ENCODE peak calls at places on chromosomes 13 and 19, in six cellular contexts. O is body of pancreas, B is right lobe of liver, D is A549, P is heart right ventricle, S is colonic mucosa. C is an unnamed sample.

GRCh38 chr13:51336746-51337145 is 2.7 kb upstream of the SERPINE3 start:
- DNase-seq in O (peak; percentile 79), B (no peak), D (no peak), P (no peak), S (no peak), C (no peak)

GRCh38 chr13:51906581-51906980 is 44.8 kb downstream of the CCDC70 start:
- DNase-seq in O (peak; percentile 57), B (peak; percentile 86), D (no peak), P (peak; percentile 33), S (no peak), C (peak; percentile 4)

GRCh38 chr13:113545455-113545930 is 39.1 kb upstream of the TFDP1 start:
- DNase-seq in O (no peak), B (no peak), D (no peak), P (no peak), S (no peak), C (peak; percentile 29)

GRCh38 chr19:15297416-15298224 is 34.7 kb downstream of the BRD4 start:
- DNase-seq in O (peak; percentile 40), B (no peak), D (peak; percentile 85), P (no peak), S (peak; percentile 39), C (peak; percentile 87)

GRCh38 chr19:34432797-34433196 is 4.6 kb downstream of the UBA2 start:
- DNase-seq in O (no peak), B (no peak), D (peak; percentile 31), P (peak; percentile 35), S (no peak), C (no peak)

GRCh38 chr19:6894313-6894712 is 6.9 kb downstream of the ADGRE1 start:
- DNase-seq in O (no peak), B (no peak), D (no peak), P (no peak), S (no peak), C (no peak)

GRCh38 chr13:91247768-91248167 is 99.7 kb upstream of the MIR17HG start:
- DNase-seq in O (no peak), B (no peak), D (peak; percentile 1), P (no peak), S (no peak), C (peak; percentile 27)

GRCh38 chr13:87667686-87668085 is 3.5 kb upstream of the SLITRK5 start:
- DNase-seq in O (no peak), B (no peak), D (no peak), P (no peak), S (no peak), C (no peak)

GRCh38 chr19:1177322-1178114 is 3.5 kb upstream of the SBNO2 start:
- DNase-seq in O (no peak), B (no peak), D (peak; percentile 88), P (no peak), S (no peak), C (peak; percentile 93)

GRCh38 chr19:2775556-2776430 is 7.3 kb downstream of the SGTA start:
- DNase-seq in O (peak; percentile 40), B (peak; percentile 94), D (no peak), P (peak; percentile 54), S (peak; percentile 45), C (peak; percentile 50)

GRCh38 chr19:16915734-16916133 is 26.9 kb downstream of the F2RL3 start:
- DNase-seq in O (no peak), B (no peak), D (no peak), P (no peak), S (no peak), C (no peak)

GRCh38 chr19:40578442-40578908 is 1.8 kb downstream of the SHKBP1 start:
- DNase-seq in O (no peak), B (no peak), D (peak; percentile 88), P (no peak), S (no peak), C (peak; percentile 31)

GRCh38 chr19:15107056-15108010 is at the start of gene SYDE1:
- DNase-seq in O (peak; percentile 32), B (no peak), D (peak; percentile 33), P (peak; percentile 68), S (no peak), C (peak; percentile 68)

GRCh38 chr19:4622695-4623421 is 16.5 kb upstream of the TNFAIP8L1 start:
- DNase-seq in O (no peak), B (no peak), D (no peak), P (no peak), S (no peak), C (no peak)

GRCh38 chr19:23002690-23003422 is at the start of gene ZNF728:
- DNase-seq in O (peak; percentile 55), B (peak; percentile 43), D (no peak), P (peak; percentile 79), S (peak; percentile 22), C (no peak)

GRCh38 chr19:18610556-18611326 is 1.9 kb upstream of the TMEM59L start:
- DNase-seq in O (no peak), B (no peak), D (no peak), P (no peak), S (no peak), C (no peak)

DNA sequence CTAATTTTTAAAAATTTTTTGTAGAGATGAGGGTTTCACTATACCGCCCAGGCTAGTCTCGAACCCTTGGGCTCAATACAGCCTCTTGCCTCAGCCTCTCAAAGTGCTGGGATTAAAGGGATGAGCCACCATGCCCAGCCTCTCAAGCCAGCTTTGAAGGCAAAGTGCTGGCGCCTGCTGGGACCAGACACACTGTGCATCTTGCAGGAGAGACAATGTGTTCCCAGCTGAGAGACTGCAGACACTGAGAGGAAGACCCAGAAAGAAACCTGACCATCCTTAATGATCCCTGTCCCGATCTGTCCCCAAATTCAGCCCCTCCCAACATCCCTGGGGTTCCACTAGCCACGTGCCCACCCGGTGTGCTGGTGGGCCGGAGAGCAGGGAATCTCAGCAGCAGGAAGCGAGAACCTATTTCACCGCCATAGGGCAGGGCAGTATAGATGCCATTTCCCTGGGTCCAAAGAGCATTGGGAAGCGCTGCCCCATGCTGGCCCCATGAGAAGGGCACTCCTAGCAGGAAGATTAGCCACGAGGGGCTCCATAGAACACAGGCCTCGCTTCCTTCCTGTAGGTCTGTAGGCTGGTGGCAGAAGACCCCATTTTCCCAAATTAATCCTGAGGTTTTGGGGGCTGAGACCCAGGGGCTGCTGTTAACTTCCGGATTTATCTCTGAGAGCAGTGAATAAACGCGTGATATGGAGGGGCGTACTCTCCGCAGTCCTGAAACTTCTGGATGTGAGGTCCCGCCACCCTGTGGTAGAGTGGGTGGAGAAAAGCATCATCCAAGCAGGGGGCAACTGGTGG is 968 bp downstream of the RAVER1 start:
- DNase-seq in O (no peak), B (no peak), D (no peak), P (no peak), S (peak; percentile 70), C (no peak)
- TF ChIP-seq CTCF in O (no peak), B (no peak), D (no peak), P (no peak), S (no peak), C (no peak)

GRCh38 chr13:98199480-98199879 is 22.4 kb upstream of the RNF113B start:
- DNase-seq in O (no peak), B (no peak), D (no peak), P (no peak), S (no peak), C (no peak)

GRCh38 chr13:98198683-98199082 is 21.6 kb upstream of the RNF113B start:
- DNase-seq in O (no peak), B (no peak), D (no peak), P (no peak), S (no peak), C (no peak)

GRCh38 chr13:98202026-98202425 is 25.0 kb upstream of the RNF113B start:
- DNase-seq in O (peak; percentile 25), B (peak; percentile 83), D (no peak), P (peak; percentile 28), S (peak; percentile 52), C (no peak)

GRCh38 chr13:98200211-98200878 is 23.3 kb upstream of the RNF113B start:
- DNase-seq in O (no peak), B (no peak), D (no peak), P (no peak), S (no peak), C (no peak)

DNA sequence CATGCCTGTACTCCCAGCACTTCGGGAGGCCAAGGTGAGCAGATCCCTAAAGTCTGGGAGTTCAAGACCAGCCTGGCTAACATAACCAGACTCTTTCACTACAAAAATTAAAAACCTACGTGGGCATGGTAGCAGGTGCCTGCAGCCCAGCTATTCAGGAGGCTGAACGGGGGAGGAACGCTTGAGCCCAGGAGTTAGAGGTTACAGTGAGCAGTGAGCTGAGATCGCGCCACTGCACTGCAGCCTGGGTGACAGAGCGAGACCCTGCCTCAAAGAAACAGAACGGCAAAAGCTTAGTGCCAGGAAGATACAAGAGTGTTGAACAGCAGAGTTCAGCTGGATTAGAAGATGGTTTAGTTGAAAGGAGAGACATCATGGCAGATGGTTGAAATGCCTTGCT is 24.1 kb upstream of the RNF113B start:
- DNase-seq in O (no peak), B (no peak), D (no peak), P (no peak), S (no peak), C (no peak)
- H3K4me3 ChIP-seq in O (no peak overlapping the region), B (no peak overlapping the region), D (no peak overlapping the region), P (no peak overlapping the region), S (no peak overlapping the region), C (no peak overlapping the region)

DNA sequence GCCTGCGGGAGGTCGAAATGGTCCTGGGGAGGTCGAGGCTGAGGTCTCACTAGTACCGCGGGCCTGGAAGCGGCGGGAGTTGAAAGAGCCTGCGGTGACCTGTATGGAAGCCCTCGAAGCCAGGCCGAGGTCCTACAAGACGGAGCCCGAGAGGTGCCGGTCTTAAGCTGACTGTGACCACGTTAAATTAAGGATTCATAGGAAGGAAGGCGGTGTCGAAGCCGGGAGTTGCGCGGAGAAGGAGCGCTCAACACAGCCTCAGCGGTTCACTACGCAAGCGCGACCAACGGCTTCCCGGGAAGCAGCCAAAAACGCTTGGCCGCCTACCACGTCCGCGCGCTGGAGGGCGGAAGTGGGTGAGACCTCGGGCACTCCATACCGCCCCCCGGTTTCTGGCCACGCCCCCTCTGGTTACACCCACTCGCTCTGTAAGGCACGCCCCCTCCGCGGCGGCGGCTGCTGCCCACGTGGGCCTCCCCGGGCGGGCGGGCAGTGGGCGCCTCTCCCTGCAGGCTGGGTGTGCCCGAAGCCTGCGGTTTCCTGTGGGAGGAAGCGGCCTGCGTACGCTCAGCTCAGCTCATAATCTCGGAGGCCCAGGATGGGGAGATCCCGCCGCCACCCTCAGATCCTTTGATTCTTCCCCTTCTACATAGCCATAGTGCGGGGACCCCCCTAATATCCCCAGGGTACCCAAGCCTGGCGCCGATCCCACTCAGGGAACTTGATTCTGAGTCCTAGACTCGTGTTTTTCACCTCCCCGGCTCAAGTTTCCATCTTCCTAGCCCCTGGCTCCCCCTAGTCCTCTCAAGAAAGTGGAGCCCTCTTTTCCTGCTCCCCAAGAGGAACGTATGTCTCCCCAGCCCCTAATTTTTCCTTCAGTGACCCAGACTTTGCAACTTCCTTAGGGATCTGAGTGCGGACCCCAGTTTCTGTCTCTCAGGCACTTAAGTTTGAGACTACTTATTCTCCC is 3.4 kb upstream of the EMP3 start:
- DNase-seq in O (peak; percentile 99), B (peak; percentile 99), D (peak; percentile 99), P (peak; percentile 100), S (peak; percentile 99), C (peak; percentile 100)
- TF ChIP-seq CTCF in O (peak; percentile 17), B (peak; percentile 41), D (no peak), P (peak; percentile 14), S (no peak), C (no peak)

GRCh38 chr19:44875666-44876418 is 15.2 kb upstream of the TOMM40 start:
- DNase-seq in O (peak; percentile 71), B (no peak), D (no peak), P (no peak), S (peak; percentile 62), C (peak; percentile 40)

GRCh38 chr19:44871809-44872208 is 19.2 kb upstream of the TOMM40 start:
- DNase-seq in O (no peak), B (no peak), D (no peak), P (no peak), S (no peak), C (no peak)

GRCh38 chr19:44869728-44870470 is 21.2 kb upstream of the TOMM40 start:
- DNase-seq in O (no peak), B (no peak), D (no peak), P (no peak), S (no peak), C (peak; percentile 93)

GRCh38 chr19:44874317-44874716 is 16.7 kb upstream of the TOMM40 start:
- DNase-seq in O (no peak), B (no peak), D (no peak), P (no peak), S (no peak), C (no peak)

GRCh38 chr19:44872661-44873060 is 18.4 kb upstream of the TOMM40 start:
- DNase-seq in O (no peak), B (no peak), D (no peak), P (no peak), S (no peak), C (no peak)
- H3K4me3 ChIP-seq in O (no peak overlapping the region), B (no peak overlapping the region), D (no peak overlapping the region), P (no peak overlapping the region), S (no peak overlapping the region), C (no peak overlapping the region)

C was measured in astrocyte of the spinal cord.